ENCODE peak calls at places on chromosomes 3 and 15, in seven cellular contexts. B, Z, F, L, P, K and W are unnamed samples.
A peak's percentile ranks its signal among the peaks of the same experiment; 100 is the strongest.

GRCh38 chr15:28107894-28108255 is 8.8 kb upstream of the OCA2 start:
- DNase-seq in B (no peak), Z (peak; percentile 5), F (no peak), L (no peak), P (no peak), K (no peak), W (peak; percentile 45)

GRCh38 chr15:40435331-40436089 is 5.2 kb upstream of the BAHD1 start:
- DNase-seq in B (no peak), Z (no peak), F (no peak), L (no peak), P (no peak), K (no peak), W (no peak)

GRCh38 chr3:184599143-184599542 is 37.6 kb downstream of the EPHB3 start:
- DNase-seq in B (no peak), Z (no peak), F (no peak), L (no peak), P (no peak), K (no peak), W (no peak)

GRCh38 chr3:46089237-46090011 is 62.1 kb upstream of the XCR1 start:
- DNase-seq in B (no peak), Z (no peak), F (peak; percentile 8), L (no peak), P (peak; percentile 97), K (peak; percentile 93), W (no peak)

GRCh38 chr3:136906725-136907124 is 44.7 kb downstream of the NCK1 start:
- DNase-seq in B (no peak), Z (no peak), F (no peak), L (no peak), P (no peak), K (no peak), W (no peak)

GRCh38 chr15:32028921-32029320 is 1.4 kb upstream of the CHRNA7 start:
- DNase-seq in B (peak; percentile 7), Z (peak; percentile 11), F (no peak), L (no peak), P (no peak), K (no peak), W (peak; percentile 0)

GRCh38 chr15:59543721-59544547 is 67.6 kb upstream of the GCNT3 start:
- DNase-seq in B (no peak), Z (no peak), F (no peak), L (no peak), P (no peak), K (no peak), W (no peak)

GRCh38 chr3:126348308-126348920 is 8.8 kb downstream of the KLF15 start:
- DNase-seq in B (no peak), Z (no peak), F (no peak), L (no peak), P (no peak), K (no peak), W (no peak)

GRCh38 chr15:89230277-89230676 is 8.9 kb upstream of the RLBP1 start:
- DNase-seq in B (no peak), Z (no peak), F (no peak), L (no peak), P (no peak), K (no peak), W (no peak)

GRCh38 chr3:141345951-141346817 is 22.1 kb upstream of the ZBTB38 start:
- DNase-seq in B (no peak), Z (no peak), F (no peak), L (no peak), P (no peak), K (no peak), W (no peak)

GRCh38 chr3:57949344-57949743 is 58.9 kb upstream of the FLNB start:
- DNase-seq in B (no peak), Z (no peak), F (no peak), L (no peak), P (no peak), K (no peak), W (no peak)